ENCODE peak calls at places on chromosomes 2 and 18, in four cellular contexts. M is HepG2, G is A549, X is K562. F is an unnamed sample.

GRCh38 chr2:241818229-241818942 is 9.4 kb downstream of the NEU4 start:
- DNase-seq in M (no peak), G (no peak), X (no peak), F (no peak)

GRCh38 chr2:120594856-120595685 is 140.6 kb upstream of the GLI2 start:
- DNase-seq in M (no peak), G (peak), X (peak), F (peak)

GRCh38 chr2:2647156-2647555 is 316.1 kb upstream of the MYT1L start:
- DNase-seq in M (no peak), G (no peak), X (no peak), F (no peak)

GRCh38 chr2:148719195-148719749 is 74.7 kb downstream of the EPC2 start:
- DNase-seq in M (peak), G (no peak), X (no peak), F (no peak)

GRCh38 chr18:68417166-68417776 is 297.6 kb downstream of the TMX3 start:
- DNase-seq in M (no peak), G (no peak), X (no peak), F (no peak)

GRCh38 chr2:109048159-109048558 is 59.1 kb upstream of the EDAR start:
- DNase-seq in M (no peak), G (no peak), X (no peak), F (no peak)

GRCh38 chr2:126894082-126894481 is 4.6 kb upstream of the TEX51 start:
- DNase-seq in M (no peak), G (no peak), X (no peak), F (no peak)

GRCh38 chr2:71619230-71619741 is 165.9 kb downstream of the DYSF start:
- DNase-seq in M (no peak), G (no peak), X (no peak), F (no peak)

GRCh38 chr2:24164416-24164973 is 10.4 kb upstream of the FAM228A start:
- DNase-seq in M (peak), G (peak), X (peak), F (peak)

GRCh38 chr2:38797953-38798352 is 19.9 kb downstream of the GEMIN6 start:
- DNase-seq in M (no peak), G (no peak), X (no peak), F (no peak)

GRCh38 chr2:218260742-218261423 is at the start of gene GPBAR1:
- DNase-seq in M (peak), G (no peak), X (no peak), F (peak)

GRCh38 chr2:4140284-4140962 is 437.0 kb downstream of the DCDC2C start:
- DNase-seq in M (no peak), G (no peak), X (no peak), F (no peak)

GRCh38 chr18:69898241-69898861 is 49.3 kb downstream of the CD226 start:
- DNase-seq in M (peak), G (no peak), X (no peak), F (no peak)

GRCh38 chr2:218368621-218369153 is 12.0 kb downstream of the CATIP start:
- DNase-seq in M (no peak), G (no peak), X (no peak), F (peak)

GRCh38 chr18:33838084-33838483 is 260.1 kb downstream of the ASXL3 start:
- DNase-seq in M (no peak), G (no peak), X (no peak), F (no peak)

GRCh38 chr2:20184067-20184938 is 40.6 kb downstream of the SDC1 start:
- DNase-seq in M (peak), G (peak), X (no peak), F (no peak)

GRCh38 chr2:224257176-224257575 is 144.7 kb downstream of the FAM124B start:
- DNase-seq in M (no peak), G (no peak), X (no peak), F (no peak)

GRCh38 chr2:175844169-175844568 is 157.9 kb downstream of the LNPK start:
- DNase-seq in M (no peak), G (no peak), X (no peak), F (no peak)

GRCh38 chr2:169046440-169047151 is 15.5 kb upstream of the ABCB11 start:
- DNase-seq in M (no peak), G (no peak), X (no peak), F (no peak)

GRCh38 chr2:33442528-33443069 is 33.9 kb upstream of the RASGRP3 start:
- DNase-seq in M (no peak), G (no peak), X (no peak), F (no peak)

GRCh38 chr2:190858817-190859216 is 21.8 kb upstream of the GLS start:
- DNase-seq in M (peak), G (no peak), X (no peak), F (no peak)

GRCh38 chr2:204437815-204438766 is 107.2 kb upstream of the PARD3B start:
- DNase-seq in M (peak), G (no peak), X (no peak), F (peak)

GRCh38 chr2:2872309-2872617 is 505.4 kb downstream of the EIPR1 start:
- DNase-seq in M (no peak), G (no peak), X (no peak), F (no peak)

GRCh38 chr2:9710311-9710710 is 79.5 kb upstream of the YWHAQ start:
- DNase-seq in M (no peak), G (no peak), X (no peak), F (no peak)

GRCh38 chr18:22563098-22563707 is 145.5 kb upstream of the CTAGE1 start:
- DNase-seq in M (peak), G (peak), X (peak), F (no peak)

GRCh38 chr18:79479761-79480161 is 84.0 kb downstream of the NFATC1 start:
- DNase-seq in M (no peak), G (no peak), X (no peak), F (no peak)

GRCh38 chr18:32772580-32773186 is at the start of gene KLHL14:
- DNase-seq in M (no peak), G (no peak), X (no peak), F (no peak)

GRCh38 chr2:240953426-240954425 is 44.7 kb upstream of the SNED1 start:
- DNase-seq in M (no peak), G (no peak), X (no peak), F (no peak)

GRCh38 chr2:240594511-240595380 is 8.2 kb downstream of the CAPN10 start:
- DNase-seq in M (no peak), G (no peak), X (no peak), F (peak)

GRCh38 chr2:486381-486780 is 190.8 kb downstream of the TMEM18 start:
- DNase-seq in M (no peak), G (no peak), X (no peak), F (no peak)

GRCh38 chr18:33923980-33924379 is 300.7 kb downstream of the NOL4 start:
- DNase-seq in M (no peak), G (no peak), X (no peak), F (no peak)

GRCh38 chr2:105376789-105377231 is 22.0 kb downstream of the FHL2 start:
- DNase-seq in M (no peak), G (no peak), X (no peak), F (no peak)

GRCh38 chr2:60513996-60514395 is 39.5 kb downstream of the BCL11A start:
- DNase-seq in M (no peak), G (no peak), X (no peak), F (no peak)

GRCh38 chr2:19574788-19575260 is 216.4 kb upstream of the OSR1 start:
- DNase-seq in M (no peak), G (no peak), X (no peak), F (no peak)

GRCh38 chr2:99488999-99489757 is 639 bp downstream of the REV1 start:
- DNase-seq in M (peak), G (peak), X (peak), F (peak)

GRCh38 chr2:226739508-226740030 is 60.1 kb downstream of the IRS1 start:
- DNase-seq in M (no peak), G (no peak), X (no peak), F (no peak)

GRCh38 chr2:85602476-85603234 is at the start of gene TMEM150A:
- DNase-seq in M (peak), G (peak), X (peak), F (peak)

GRCh38 chr2:43576983-43577892 is 18.6 kb downstream of the THADA start:
- DNase-seq in M (peak), G (peak), X (peak), F (no peak)

GRCh38 chr2:161161074-161161577 is 898 bp downstream of the TANK start:
- DNase-seq in M (peak), G (no peak), X (no peak), F (no peak)

GRCh38 chr2:231927566-231927890 is 1.3 kb upstream of the NPPC start:
- DNase-seq in M (no peak), G (no peak), X (no peak), F (no peak)

GRCh38 chr2:231926761-231927565 is 767 bp upstream of the NPPC start:
- DNase-seq in M (no peak), G (no peak), X (no peak), F (peak)

GRCh38 chr2:231929961-231930600 is 3.9 kb upstream of the NPPC start:
- DNase-seq in M (no peak), G (peak), X (peak), F (peak)

GRCh38 chr2:231928901-231929725 is 2.9 kb upstream of the NPPC start:
- DNase-seq in M (no peak), G (no peak), X (no peak), F (no peak)

GRCh38 chr2:231928481-231928880 is 2.3 kb upstream of the NPPC start:
- DNase-seq in M (peak), G (no peak), X (no peak), F (no peak)
- TF ChIP-seq HMGXB4 in M (no peak), G (no peak), X (no peak), F (no peak)

GRCh38 chr2:29311458-29311857 is 196.2 kb downstream of the CLIP4 start:
- DNase-seq in M (no peak), G (no peak), X (no peak), F (no peak)

GRCh38 chr2:29314816-29315571 is 199.8 kb downstream of the CLIP4 start:
- DNase-seq in M (no peak), G (no peak), X (no peak), F (peak)

GRCh38 chr2:29322011-29322410 is 206.8 kb downstream of the CLIP4 start:
- DNase-seq in M (no peak), G (no peak), X (no peak), F (no peak)

GRCh38 chr2:29317801-29318485 is 202.7 kb downstream of the CLIP4 start:
- DNase-seq in M (no peak), G (no peak), X (no peak), F (no peak)

DNA sequence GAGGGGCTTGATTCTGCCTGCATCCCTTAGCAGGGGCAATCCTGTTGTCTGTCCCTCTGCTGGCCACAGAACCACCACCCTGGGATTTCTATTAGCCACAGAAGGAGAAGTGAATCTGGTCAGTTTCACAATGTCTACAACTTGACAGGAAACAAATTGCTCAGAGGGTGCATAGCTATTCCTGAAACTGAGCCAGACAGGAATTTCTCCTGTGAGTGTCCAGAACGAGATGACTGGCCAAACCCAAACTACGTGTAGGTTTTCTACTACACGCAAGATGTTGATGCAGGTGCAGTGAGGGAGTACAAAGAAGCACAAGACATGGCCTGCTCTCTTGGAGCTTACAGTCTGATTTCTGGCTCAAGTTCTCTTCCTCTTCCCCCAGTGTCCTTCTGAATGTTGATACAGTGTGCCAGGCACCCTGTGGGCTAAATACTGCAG is 201.9 kb downstream of the CLIP4 start:
- DNase-seq in M (no peak), G (no peak), X (no peak), F (no peak)
- TF ChIP-seq HMGXB4 in M (no peak), G (no peak), X (no peak), F (no peak)

GRCh38 chr2:238225121-238225520 is 14.7 kb downstream of the HES6 start:
- DNase-seq in M (no peak), G (no peak), X (no peak), F (no peak)

GRCh38 chr2:238216651-238217184 is 13.2 kb upstream of the ILKAP start:
- DNase-seq in M (no peak), G (no peak), X (no peak), F (no peak)

GRCh38 chr2:238224636-238225035 is 15.2 kb downstream of the HES6 start:
- DNase-seq in M (no peak), G (no peak), X (no peak), F (no peak)

GRCh38 chr2:238220274-238220891 is 16.9 kb upstream of the ILKAP start:
- DNase-seq in M (no peak), G (no peak), X (no peak), F (no peak)

DNA sequence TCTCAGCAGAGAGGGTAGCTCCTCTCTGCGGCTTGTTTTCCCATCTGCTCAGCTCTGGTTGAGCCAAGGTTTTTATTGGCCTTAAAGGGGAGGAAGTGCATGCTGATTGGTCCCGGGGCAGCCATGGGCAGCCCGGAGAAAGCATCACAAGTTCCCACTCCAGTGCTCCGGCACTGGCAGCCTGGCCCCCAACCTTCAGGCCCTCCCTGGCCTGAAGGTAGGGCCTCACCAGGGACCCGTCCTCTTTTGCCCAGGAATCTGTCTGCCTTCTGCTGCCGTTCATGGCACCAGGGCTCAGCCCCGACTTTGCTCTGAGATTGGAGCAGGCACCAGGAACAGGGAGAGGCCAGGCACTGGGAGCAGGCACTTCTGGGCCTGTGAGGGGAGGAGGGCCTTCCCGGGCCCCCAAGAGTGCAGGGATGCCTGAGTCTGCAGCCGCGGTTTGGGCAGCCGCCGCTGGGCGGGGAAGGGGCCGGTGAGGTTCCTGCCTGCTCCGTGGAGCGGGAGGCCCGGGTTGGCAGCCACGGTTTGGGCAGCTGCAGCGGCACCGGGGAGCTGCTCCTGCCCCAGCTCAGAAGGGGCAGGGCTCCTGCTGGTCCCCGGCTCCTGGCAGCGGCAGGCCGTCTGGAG is 17.5 kb upstream of the ILKAP start:
- DNase-seq in M (peak), G (no peak), X (no peak), F (no peak)
- TF ChIP-seq HMGXB4 in M (no peak), G (no peak), X (no peak), F (no peak)

GRCh38 chr2:62525549-62525948 is 19.6 kb upstream of the TMEM17 start:
- DNase-seq in M (no peak), G (no peak), X (no peak), F (no peak)
- TF ChIP-seq HMGXB4 in M (no peak), G (no peak), X (no peak), F (no peak)

GRCh38 chr2:216066255-216066654 is 15.4 kb downstream of the PECR start:
- DNase-seq in M (no peak), G (no peak), X (no peak), F (no peak)
- TF ChIP-seq HMGXB4 in M (no peak), G (no peak), X (no peak), F (no peak)

DNA sequence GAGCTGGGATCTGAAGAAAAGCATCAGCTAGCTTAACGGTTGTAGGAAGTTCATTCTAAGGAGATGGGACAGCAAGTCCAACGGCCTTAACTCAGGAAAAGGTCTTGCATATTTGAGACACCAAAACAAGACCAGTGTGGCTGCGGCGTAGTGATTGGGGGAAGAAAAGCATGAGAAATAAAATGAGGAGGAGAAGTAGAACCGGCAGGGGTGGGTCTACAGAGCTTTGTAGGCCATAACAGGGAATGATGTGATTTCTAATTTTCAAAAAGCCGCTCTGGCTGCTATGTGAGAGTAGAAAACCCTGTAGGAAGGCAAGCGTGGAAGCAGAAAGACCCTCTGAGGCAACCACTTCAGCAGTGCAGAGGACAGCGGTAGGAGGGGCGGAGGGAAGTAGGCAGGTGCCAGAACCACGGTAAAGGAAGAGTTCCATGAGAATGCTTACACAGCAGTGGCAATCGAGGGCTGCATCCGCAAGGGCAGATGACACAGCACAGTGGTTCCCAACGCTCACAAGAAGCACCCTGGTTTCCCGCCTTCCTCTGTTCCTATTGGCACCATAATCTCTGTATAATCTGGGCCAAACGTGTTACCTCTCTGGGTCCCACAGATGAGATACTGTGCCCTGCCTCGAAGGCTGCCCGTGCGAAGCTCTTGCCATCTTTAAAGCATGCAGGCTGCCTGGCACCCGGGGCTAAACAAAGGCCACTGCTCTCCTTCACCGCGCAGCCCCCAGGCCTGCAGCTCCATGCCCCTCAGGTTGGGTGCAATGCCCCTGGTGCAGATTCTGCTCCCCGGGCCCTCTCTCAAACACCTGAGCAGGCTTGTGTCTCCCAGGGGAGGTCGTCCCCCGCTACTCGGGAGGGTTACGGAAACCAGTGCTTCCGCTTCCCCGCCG is 791 bp downstream of the ANKRD39 start:
- DNase-seq in M (peak), G (no peak), X (no peak), F (no peak)
- TF ChIP-seq HMGXB4 in M (no peak), G (no peak), X (no peak), F (no peak)

GRCh38 chr18:63757541-63757940 is 17.7 kb upstream of the SERPINB7 start:
- DNase-seq in M (no peak), G (no peak), X (no peak), F (no peak)

GRCh38 chr18:63763831-63764600 is 11.2 kb upstream of the SERPINB7 start:
- DNase-seq in M (no peak), G (no peak), X (no peak), F (no peak)

GRCh38 chr18:63752661-63753060 is 22.6 kb upstream of the SERPINB7 start:
- DNase-seq in M (no peak), G (no peak), X (no peak), F (no peak)

GRCh38 chr18:63762518-63762917 is 12.7 kb upstream of the SERPINB7 start:
- DNase-seq in M (no peak), G (no peak), X (no peak), F (no peak)

DNA sequence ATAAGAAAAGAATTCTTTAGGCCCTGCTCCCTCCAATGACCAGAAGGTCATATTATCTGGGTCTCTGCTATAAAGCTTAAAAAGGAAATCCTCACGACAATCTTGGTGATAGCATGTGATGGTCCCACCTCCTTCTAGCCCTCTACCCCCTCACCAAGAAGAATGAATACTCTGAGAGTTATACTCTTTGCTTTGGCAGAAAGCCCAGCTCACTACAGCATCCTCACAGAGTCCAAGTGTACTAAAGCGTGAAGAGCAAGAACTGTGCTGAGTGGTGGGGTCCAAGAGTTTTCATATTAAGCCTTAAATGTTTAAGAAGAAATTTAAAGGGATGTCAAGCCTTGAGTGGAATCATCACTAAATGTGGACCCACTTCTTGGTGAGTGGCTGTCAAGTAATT is 16.6 kb upstream of the SERPINB7 start:
- DNase-seq in M (no peak), G (no peak), X (no peak), F (no peak)
- TF ChIP-seq HMGXB4 in M (no peak), G (no peak), X (no peak), F (no peak)

GRCh38 chr2:101793277-101793969 is 95.9 kb downstream of the MAP4K4 start:
- DNase-seq in M (peak), G (no peak), X (no peak), F (peak)

GRCh38 chr2:101794141-101794540 is 96.6 kb downstream of the MAP4K4 start:
- DNase-seq in M (no peak), G (no peak), X (no peak), F (no peak)

GRCh38 chr2:101795033-101795432 is 97.5 kb downstream of the MAP4K4 start:
- DNase-seq in M (no peak), G (no peak), X (peak), F (no peak)

GRCh38 chr2:101801496-101801895 is 104.0 kb downstream of the MAP4K4 start:
- DNase-seq in M (no peak), G (no peak), X (no peak), F (no peak)

GRCh38 chr2:101796825-101797600 is 99.5 kb downstream of the MAP4K4 start:
- DNase-seq in M (no peak), G (no peak), X (no peak), F (no peak)
- TF ChIP-seq HMGXB4 in M (no peak), G (no peak), X (no peak), F (no peak)

GRCh38 chr2:235831755-235832154 is 336.4 kb downstream of the GBX2 start:
- DNase-seq in M (no peak), G (no peak), X (no peak), F (no peak)

GRCh38 chr2:235825946-235826345 is 332.1 kb downstream of the AGAP1 start:
- DNase-seq in M (no peak), G (no peak), X (no peak), F (no peak)

GRCh38 chr2:235826791-235827190 is 332.9 kb downstream of the AGAP1 start:
- DNase-seq in M (no peak), G (no peak), X (no peak), F (no peak)

GRCh38 chr2:235829726-235830125 is 335.9 kb downstream of the AGAP1 start:
- DNase-seq in M (no peak), G (no peak), X (no peak), F (no peak)

GRCh38 chr2:235827585-235827992 is 333.7 kb downstream of the AGAP1 start:
- DNase-seq in M (no peak), G (peak), X (no peak), F (no peak)
- TF ChIP-seq HMGXB4 in M (no peak), G (no peak), X (no peak), F (no peak)

F was measured in WTC11.